ENCODE peak calls at places on chromosomes 7 and 10, in eight cellular contexts. W, K, O, A, T, M, H and D are unnamed samples.

GRCh38 chr7:8165150-8165549 is 96.8 kb downstream of the ICA1 start:
- DNase-seq in W (no peak), A (no peak), T (no peak), H (no peak), K (no peak), O (no peak), M (no peak), D (no peak)

GRCh38 chr7:105935250-105935649 is 27.8 kb upstream of the CDHR3 start:
- DNase-seq in H (no peak), T (no peak), W (peak), K (no peak), O (peak), A (no peak), M (no peak), D (no peak)

GRCh38 chr7:30659312-30659711 is 22.9 kb downstream of the CRHR2 start:
- DNase-seq in K (no peak), T (no peak), A (no peak), O (no peak), M (no peak), H (no peak), W (no peak), D (no peak)

GRCh38 chr7:141654551-141654950 is 47.4 kb downstream of the DENND11 start:
- DNase-seq in M (no peak), O (peak), W (peak), T (peak), H (peak), K (no peak), A (peak), D (peak)

GRCh38 chr10:44039599-44039998 is 345.3 kb downstream of the CXCL12 start:
- DNase-seq in M (no peak), A (no peak), T (no peak), O (no peak), W (no peak), H (no peak), K (no peak), D (no peak)

GRCh38 chr10:100287756-100288155 is 1.3 kb upstream of the BLOC1S2 start:
- DNase-seq in H (no peak), O (no peak), M (no peak), T (no peak), W (no peak), K (no peak), A (no peak), D (no peak)

GRCh38 chr7:155803418-155804376 is 8.6 kb downstream of the SHH start:
- DNase-seq in M (no peak), W (peak), H (no peak), K (no peak), T (no peak), O (peak), A (no peak), D (no peak)

GRCh38 chr10:115004236-115004862 is 66.4 kb downstream of the TRUB1 start:
- DNase-seq in A (no peak), M (no peak), H (no peak), O (no peak), W (no peak), T (no peak), K (no peak), D (no peak)

GRCh38 chr7:1536768-1537630 is 6.5 kb downstream of the MAFK start:
- DNase-seq in O (peak), T (no peak), H (peak), W (peak), M (peak), A (peak), K (no peak), D (peak)

GRCh38 chr10:68208424-68209042 is 23.4 kb downstream of the ATOH7 start:
- DNase-seq in M (no peak), W (peak), H (no peak), A (peak), O (no peak), T (no peak), K (no peak), D (peak)

GRCh38 chr10:81847675-81848074 is 27.3 kb upstream of the NRG3 start:
- DNase-seq in O (no peak), T (no peak), K (no peak), W (no peak), H (no peak), M (no peak), A (no peak), D (no peak)

GRCh38 chr10:34157501-34157900 is 657.6 kb downstream of the PARD3 start:
- DNase-seq in M (no peak), W (peak), A (no peak), T (no peak), O (no peak), H (no peak), K (no peak), D (no peak)
- H3K27ac ChIP-seq in M (no peak), W (peak), A (no peak), T (no peak), O (no peak), H (no peak), K (no peak), D (no peak)

DNA sequence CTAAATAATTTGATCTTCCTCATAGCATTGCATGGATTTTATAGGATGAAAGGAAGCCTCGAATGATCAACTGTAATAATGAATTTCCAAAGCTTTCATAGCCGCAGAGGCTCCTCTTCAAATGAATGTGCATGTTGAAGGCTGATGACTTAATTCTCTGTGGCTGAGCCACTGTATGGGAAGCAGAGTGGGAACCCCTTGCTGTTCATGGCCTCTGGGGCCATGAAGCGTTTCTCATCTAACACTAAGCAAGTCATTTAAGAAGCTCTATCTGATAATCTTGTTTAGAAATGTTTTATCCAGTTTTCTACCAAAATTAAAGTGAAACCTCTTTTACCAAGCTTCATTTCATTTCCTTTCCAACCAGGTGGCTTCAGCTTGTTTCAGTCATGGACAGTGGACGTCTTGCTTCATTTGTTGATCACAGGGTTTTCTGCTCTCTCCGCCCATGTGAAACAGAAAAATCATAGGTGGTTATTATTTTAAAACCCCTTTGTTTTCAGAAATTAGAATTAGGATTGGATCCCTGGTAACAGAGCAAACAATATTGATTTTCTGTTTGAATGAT is 10.3 kb upstream of the ADARB2 start:
- DNase-seq in O (no peak), T (no peak), H (no peak), W (no peak), A (no peak), M (no peak), K (no peak), D (no peak)
- H3K27ac ChIP-seq in O (no peak), T (no peak), H (no peak), W (no peak), A (no peak), M (no peak), K (no peak), D (no peak)

GRCh38 chr10:110868981-110869380 is 2.7 kb upstream of the PDCD4 start:
- DNase-seq in A (no peak), H (no peak), K (no peak), O (no peak), M (no peak), T (peak), W (no peak), D (no peak)
- H3K27ac ChIP-seq in A (no peak), H (no peak), K (no peak), O (peak), M (no peak), T (peak), W (no peak), D (no peak)

GRCh38 chr7:101922631-101923275 is 105.3 kb downstream of the CUX1 start:
- DNase-seq in M (no peak), T (no peak), O (no peak), W (no peak), K (no peak), H (no peak), A (no peak), D (no peak)
- H3K27ac ChIP-seq in M (peak), T (no peak), O (no peak), W (peak), K (no peak), H (peak), A (peak), D (no peak)

GRCh38 chr7:5702876-5703571 is 78.4 kb downstream of the RNF216 start:
- DNase-seq in H (no peak), K (peak), A (peak), O (no peak), M (no peak), W (peak), T (no peak), D (peak)
- H3K27ac ChIP-seq in H (peak), K (peak), A (no peak), O (peak), M (no peak), W (peak), T (no peak), D (peak)

DNA sequence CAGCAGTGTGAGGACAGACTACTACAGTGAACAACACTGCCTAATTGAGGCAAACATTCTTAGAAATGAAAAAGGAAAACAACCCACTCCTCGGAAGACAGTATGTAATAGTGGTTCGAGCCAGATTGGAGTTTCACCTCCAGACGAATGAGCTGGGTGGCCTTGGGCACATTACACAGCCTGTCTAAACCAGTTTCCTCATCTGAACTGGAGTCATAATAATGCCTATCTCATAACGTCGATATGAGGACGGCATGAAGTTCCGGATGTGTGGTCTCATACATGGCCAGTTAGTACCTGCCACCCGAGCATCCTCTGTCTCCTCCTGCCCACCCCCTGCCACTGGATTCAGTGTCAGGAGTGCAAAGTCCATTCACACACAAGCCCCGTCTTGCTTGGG is 15.8 kb upstream of the FRMPD2 start:
- DNase-seq in A (no peak), W (no peak), M (no peak), H (no peak), O (no peak), K (no peak), T (no peak), D (no peak)
- H3K27ac ChIP-seq in A (no peak), W (no peak), M (no peak), H (no peak), O (no peak), K (no peak), T (no peak), D (no peak)

GRCh38 chr7:37536706-37537105 is 88.0 kb upstream of the ELMO1 start:
- DNase-seq in W (no peak), H (no peak), K (no peak), A (no peak), M (no peak), O (no peak), T (no peak), D (no peak)
- H3K27ac ChIP-seq in W (no peak), H (no peak), K (no peak), A (no peak), M (no peak), O (no peak), T (no peak), D (no peak)